ENCODE peak calls at places on chromosomes 7 and 10, in seven cellular contexts. R is kidney epithelial cell, L is fibroblast of pulmonary artery, I is pancreas, P is uterus, V is HepG2, W is ascending aorta. J is an unnamed sample.

GRCh38 chr7:68381731-68382130 is 1216.5 kb upstream of the AUTS2 start:
- DNase-seq in R (no peak), L (no peak), I (no peak), P (no peak), V (no peak), W (no peak), J (no peak)

GRCh38 chr7:240887-241421 is 48.6 kb downstream of the FAM20C start:
- DNase-seq in R (no peak), L (no peak), I (no peak), P (no peak), V (no peak), W (no peak), J (no peak)

GRCh38 chr7:40382145-40382544 is 247.3 kb downstream of the SUGCT start:
- DNase-seq in R (no peak), L (no peak), I (no peak), P (no peak), V (no peak), W (no peak), J (no peak)

GRCh38 chr10:46222364-46222935 is 64.3 kb upstream of the ANTXRL start:
- DNase-seq in R (no peak), L (peak), I (no peak), P (no peak), V (no peak), W (no peak), J (no peak)

GRCh38 chr7:114345494-114345893 is 69.1 kb upstream of the FOXP2 start:
- DNase-seq in R (no peak), L (peak), I (no peak), P (no peak), V (no peak), W (no peak), J (no peak)

GRCh38 chr10:132106431-132106830 is 40.7 kb downstream of the JAKMIP3 start:
- DNase-seq in R (no peak), L (no peak), I (no peak), P (peak), V (no peak), W (no peak), J (no peak)

GRCh38 chr7:97006146-97006950 is 995 bp downstream of the DLX6 start:
- DNase-seq in R (no peak), L (peak), I (no peak), P (no peak), V (peak), W (no peak), J (no peak)

GRCh38 chr10:93363891-93364648 is 118.1 kb downstream of the MYOF start:
- DNase-seq in R (no peak), L (no peak), I (no peak), P (no peak), V (no peak), W (no peak), J (no peak)

GRCh38 chr7:113698556-113699220 is 220.1 kb downstream of the PPP1R3A start:
- DNase-seq in R (peak), L (peak), I (no peak), P (no peak), V (peak), W (no peak), J (no peak)

GRCh38 chr7:82335927-82336326 is 107.7 kb downstream of the CACNA2D1 start:
- DNase-seq in R (peak), L (peak), I (peak), P (no peak), V (no peak), W (no peak), J (no peak)

GRCh38 chr10:572696-573095 is 116.8 kb downstream of the DIP2C start:
- DNase-seq in R (no peak), L (no peak), I (no peak), P (no peak), V (no peak), W (no peak), J (no peak)

GRCh38 chr10:576130-576465 is 113.4 kb downstream of the DIP2C start:
- DNase-seq in R (no peak), L (peak), I (no peak), P (no peak), V (no peak), W (no peak), J (peak)

GRCh38 chr10:572066-572465 is 117.4 kb downstream of the DIP2C start:
- DNase-seq in R (no peak), L (no peak), I (no peak), P (no peak), V (no peak), W (no peak), J (no peak)

GRCh38 chr10:571643-572042 is 117.8 kb downstream of the DIP2C start:
- DNase-seq in R (no peak), L (peak), I (no peak), P (no peak), V (no peak), W (no peak), J (no peak)

GRCh38 chr10:575312-576129 is 113.9 kb downstream of the DIP2C start:
- DNase-seq in R (no peak), L (no peak), I (no peak), P (no peak), V (no peak), W (no peak), J (no peak)
- H3K4me3 ChIP-seq in R (no peak), L (no peak), I (no peak), P (no peak), V (no peak), W (peak), J (no peak)

GRCh38 chr7:150754950-150755349 is 17.7 kb downstream of the GIMAP5 start:
- DNase-seq in R (no peak), L (no peak), I (no peak), P (no peak), V (no peak), W (no peak), J (no peak)

GRCh38 chr7:150756858-150757257 is 19.6 kb downstream of the GIMAP5 start:
- DNase-seq in R (no peak), L (peak), I (no peak), P (no peak), V (no peak), W (no peak), J (no peak)

GRCh38 chr7:150753826-150754603 is 16.8 kb downstream of the GIMAP5 start:
- DNase-seq in R (no peak), L (peak), I (no peak), P (no peak), V (peak), W (no peak), J (no peak)

GRCh38 chr7:150753239-150753638 is 16.0 kb downstream of the GIMAP5 start:
- DNase-seq in R (no peak), L (no peak), I (no peak), P (no peak), V (no peak), W (no peak), J (no peak)

GRCh38 chr7:150755473-150756099 is 18.4 kb downstream of the GIMAP5 start:
- DNase-seq in R (no peak), L (no peak), I (no peak), P (no peak), V (no peak), W (no peak), J (no peak)
- TF ChIP-seq CTCF in R (no peak), L (no peak), I (no peak), P (no peak), V (no peak), W (no peak), J (no peak)

GRCh38 chr7:121181357-121181756 is 147.4 kb upstream of the WNT16 start:
- DNase-seq in R (no peak), L (no peak), I (no peak), P (no peak), V (no peak), W (no peak), J (no peak)

GRCh38 chr7:121182281-121182680 is 146.5 kb upstream of the WNT16 start:
- DNase-seq in R (no peak), L (no peak), I (no peak), P (no peak), V (no peak), W (no peak), J (no peak)

GRCh38 chr7:121180436-121181063 is 148.2 kb upstream of the WNT16 start:
- DNase-seq in R (no peak), L (no peak), I (no peak), P (no peak), V (no peak), W (no peak), J (no peak)

GRCh38 chr7:121178869-121179497 is 149.8 kb upstream of the WNT16 start:
- DNase-seq in R (no peak), L (no peak), I (no peak), P (no peak), V (no peak), W (no peak), J (no peak)

DNA sequence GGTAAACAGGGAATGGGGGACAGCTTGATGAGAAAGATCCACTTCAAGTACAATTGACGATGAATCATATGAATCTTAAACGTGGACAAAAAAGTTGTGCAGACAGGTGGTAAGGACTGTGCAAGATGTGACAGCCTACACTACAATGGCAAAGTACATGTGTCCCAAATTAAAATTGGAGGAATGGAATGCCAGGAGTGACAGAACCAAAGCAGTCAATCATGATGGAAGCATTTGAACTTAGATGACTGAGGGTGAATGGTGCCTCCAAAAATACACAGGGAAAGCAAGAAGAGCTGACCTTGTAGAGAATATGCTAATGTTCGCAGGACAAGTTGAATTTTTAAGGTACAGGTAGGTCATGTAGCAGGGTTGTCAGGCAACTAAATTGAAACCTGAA is 150.3 kb upstream of the WNT16 start:
- DNase-seq in R (no peak), L (no peak), I (no peak), P (no peak), V (no peak), W (no peak), J (no peak)
- H3K4me3 ChIP-seq in R (no peak), L (no peak), I (no peak), P (no peak), V (no peak), W (no peak), J (no peak)

DNA sequence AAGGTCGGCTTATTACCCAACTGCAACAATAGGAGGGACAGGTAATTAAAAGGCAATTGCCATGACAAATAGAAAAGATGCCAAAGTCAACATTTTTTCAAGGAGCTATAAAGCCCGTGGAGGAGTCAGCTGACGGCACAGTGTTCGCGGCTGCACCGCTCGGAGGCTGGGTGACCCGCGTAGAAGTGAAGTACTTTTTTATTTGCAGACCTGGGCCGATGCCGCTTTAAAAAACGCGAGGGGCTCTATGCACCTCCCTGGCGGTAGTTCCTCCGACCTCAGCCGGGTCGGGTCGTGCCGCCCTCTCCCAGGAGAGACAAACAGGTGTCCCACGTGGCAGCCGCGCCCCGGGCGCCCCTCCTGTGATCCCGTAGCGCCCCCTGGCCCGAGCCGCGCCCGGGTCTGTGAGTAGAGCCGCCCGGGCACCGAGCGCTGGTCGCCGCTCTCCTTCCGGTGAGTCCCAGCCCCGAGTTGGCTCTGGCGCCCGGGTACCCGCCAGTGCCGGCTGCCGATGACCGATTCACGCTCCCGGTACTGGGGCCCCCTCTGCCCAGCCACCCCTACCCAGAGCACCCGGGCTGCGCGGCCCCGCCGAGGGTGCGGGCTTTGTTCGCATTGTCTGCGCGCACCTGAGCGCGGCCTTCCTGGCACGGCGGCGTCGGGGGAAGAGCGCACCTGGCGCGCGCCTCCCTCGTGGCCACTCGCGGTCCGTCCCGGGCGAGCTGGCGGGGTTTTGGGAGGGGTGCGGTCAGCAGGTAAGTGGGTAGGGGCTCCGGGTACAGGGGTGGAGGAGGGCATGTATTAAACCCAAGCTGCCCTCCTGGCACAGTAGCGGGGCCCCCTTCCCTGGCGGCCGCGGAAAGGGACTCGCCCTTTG is at the start of gene VWA2:
- DNase-seq in R (no peak), L (no peak), I (peak), P (no peak), V (no peak), W (no peak), J (no peak)
- TF ChIP-seq CTCF in R (peak), L (no peak), I (no peak), P (no peak), V (peak), W (no peak), J (peak)

DNA sequence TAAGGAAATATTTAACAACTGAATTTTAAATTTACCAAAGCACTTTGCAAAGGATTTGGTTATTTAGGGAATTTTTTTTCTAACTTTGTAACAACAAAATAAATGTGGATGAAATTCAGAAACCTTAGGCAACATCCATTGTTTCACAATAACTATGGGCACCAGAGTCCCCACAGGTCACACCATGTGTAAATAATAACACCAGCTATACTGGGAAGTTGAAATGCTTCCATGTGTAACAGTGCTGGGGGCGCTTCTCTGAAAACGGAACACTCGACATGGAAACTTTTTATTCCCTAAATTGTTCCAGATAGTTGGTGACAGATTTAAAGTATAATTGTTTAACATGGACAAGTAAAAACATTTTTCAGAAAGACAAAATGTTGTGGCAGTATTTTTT is 818.6 kb downstream of the TNS3 start:
- DNase-seq in R (no peak), L (no peak), I (no peak), P (no peak), V (no peak), W (no peak), J (no peak)
- H3K4me3 ChIP-seq in R (no peak), L (no peak), I (no peak), P (no peak), V (no peak), W (no peak), J (no peak)

GRCh38 chr10:130045091-130045652 is 65.5 kb downstream of the C10orf143 start:
- DNase-seq in R (no peak), L (no peak), I (no peak), P (no peak), V (no peak), W (no peak), J (no peak)
- TF ChIP-seq CTCF in R (no peak), L (no peak), I (no peak), P (no peak), V (peak), W (no peak), J (no peak)

DNA sequence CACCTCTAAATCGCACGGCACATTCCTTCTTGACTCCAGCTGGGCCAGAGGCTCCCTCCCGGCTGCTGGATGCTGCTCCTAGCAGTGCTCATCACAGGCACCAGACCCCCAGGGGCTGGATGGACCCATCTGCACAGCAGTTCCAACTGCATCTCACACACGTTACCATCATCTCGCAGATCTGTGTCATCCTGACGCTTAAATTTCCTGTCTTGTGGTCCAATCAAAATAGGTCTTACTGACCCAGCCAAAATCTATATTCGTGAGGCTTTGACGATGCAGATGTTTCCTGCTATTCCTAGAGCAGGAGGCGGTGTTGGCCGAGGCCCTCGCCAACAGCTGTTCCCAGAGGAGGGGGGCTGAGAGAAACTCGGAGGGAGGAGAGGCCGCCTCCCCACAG is 108.0 kb downstream of the MKI67 start:
- DNase-seq in R (no peak), L (peak), I (no peak), P (no peak), V (no peak), W (no peak), J (no peak)
- H3K4me3 ChIP-seq in R (no peak), L (no peak), I (no peak), P (no peak), V (no peak), W (no peak), J (no peak)

GRCh38 chr7:123054357-123055133 is 59.0 kb upstream of the TAS2R16 start:
- DNase-seq in R (no peak), L (no peak), I (peak), P (no peak), V (peak), W (no peak), J (no peak)
- TF ChIP-seq CTCF in R (no peak), L (no peak), I (no peak), P (no peak), V (peak), W (no peak), J (peak)

DNA sequence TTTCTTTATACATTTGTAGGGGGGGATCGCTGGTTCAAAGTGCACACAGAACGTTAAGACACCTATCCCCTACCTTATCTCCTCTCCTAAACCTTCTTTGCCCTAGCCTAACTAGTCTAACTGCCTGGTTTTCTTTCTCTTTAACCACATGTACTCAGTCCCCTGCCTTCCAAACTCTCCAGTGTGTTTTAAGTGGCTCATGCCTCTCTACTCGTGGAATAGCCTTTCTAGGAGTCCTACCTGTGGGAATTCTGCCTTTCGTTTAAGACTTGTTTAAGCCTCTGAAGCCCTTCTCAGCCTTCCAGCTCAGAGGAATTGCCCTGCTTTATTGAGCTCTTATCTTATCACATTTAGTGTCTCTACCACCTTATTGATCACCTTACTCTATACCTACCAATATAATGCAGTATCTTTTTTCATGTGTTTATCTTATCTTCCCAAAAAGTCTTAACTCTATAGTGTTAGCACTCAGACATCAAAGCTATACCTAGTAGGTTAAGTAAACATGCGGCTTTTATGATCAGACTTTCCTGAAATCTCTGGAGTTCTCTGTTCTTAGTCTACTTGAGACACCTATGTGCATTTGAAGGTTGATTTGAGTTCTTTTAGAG is 50.6 kb downstream of the ARID5B start:
- DNase-seq in R (no peak), L (no peak), I (no peak), P (no peak), V (no peak), W (no peak), J (no peak)
- H3K4me3 ChIP-seq in R (no peak), L (no peak), I (no peak), P (no peak), V (no peak), W (no peak), J (no peak)

DNA sequence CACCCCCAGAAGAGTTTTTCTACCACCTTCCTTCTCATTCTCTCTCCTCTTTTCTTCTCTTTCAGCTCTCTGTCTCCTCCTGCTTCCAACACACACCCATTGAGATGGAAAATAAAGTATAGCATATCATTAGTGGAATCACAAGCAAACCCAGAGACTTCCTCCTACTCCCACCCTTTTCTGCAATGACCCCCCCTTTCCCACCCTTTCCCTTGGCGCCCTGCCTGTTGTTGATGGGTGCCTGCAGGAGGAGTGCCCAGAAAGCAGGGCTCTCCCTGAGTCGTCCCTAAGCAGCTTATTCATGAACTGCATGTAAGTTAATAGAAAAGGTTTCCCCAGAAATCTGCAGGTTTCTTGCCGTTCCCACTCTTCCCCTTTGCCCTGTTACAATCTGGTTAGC is 300.0 kb downstream of the PLXNA4 start:
- DNase-seq in R (no peak), L (no peak), I (no peak), P (no peak), V (no peak), W (no peak), J (no peak)
- TF ChIP-seq CTCF in R (no peak), L (no peak), I (no peak), P (no peak), V (no peak), W (no peak), J (no peak)